ENCODE peak calls at places on chromosomes 6 and 20, in four cellular contexts. U is caudate nucleus, Z is pancreas, R is T follicular helper cell. P is an unnamed sample.

GRCh38 chr20:6802227-6802626 is 34.7 kb downstream of the BMP2 start:
- DNase-seq in U (no peak), R (no peak), Z (no peak), P (no peak)

GRCh38 chr20:1941226-1941625 is 46.0 kb downstream of the SIRPA start:
- DNase-seq in U (no peak), Z (no peak), R (no peak), P (no peak)

GRCh38 chr6:151387581-151387980 is 3.8 kb downstream of the ZBTB2 start:
- DNase-seq in Z (no peak), R (no peak), U (no peak), P (no peak)

GRCh38 chr20:19886666-19887288 is 128.7 kb downstream of the RIN2 start:
- DNase-seq in R (no peak), U (no peak), Z (no peak), P (no peak)

GRCh38 chr6:98949589-98949988 is 1.8 kb upstream of the FBXL4 start:
- DNase-seq in Z (no peak), R (no peak), U (no peak), P (no peak)

GRCh38 chr6:113317870-113318269 is 539.3 kb upstream of the MARCKS start:
- DNase-seq in Z (no peak), U (no peak), R (no peak), P (no peak)

GRCh38 chr6:95572098-95572497 is 5.2 kb upstream of the MANEA start:
- DNase-seq in R (no peak), U (no peak), Z (no peak), P (no peak)

GRCh38 chr20:45404438-45404837 is 3.7 kb upstream of the DBNDD2 start:
- DNase-seq in U (no peak), R (no peak), Z (no peak), P (no peak)

GRCh38 chr6:84645000-84645399 is 119.4 kb downstream of the TBX18 start:
- DNase-seq in R (no peak), Z (no peak), U (no peak), P (peak)

GRCh38 chr20:17644451-17644850 is 37.6 kb downstream of the RRBP1 start:
- DNase-seq in Z (peak), U (no peak), R (no peak), P (no peak)

GRCh38 chr6:2108700-2109306 is 136.6 kb downstream of the GMDS start:
- DNase-seq in Z (no peak), U (no peak), R (no peak), P (no peak)

GRCh38 chr6:158817298-158818007 is 1.7 kb downstream of the EZR start:
- DNase-seq in R (no peak), Z (peak), U (no peak), P (peak)

GRCh38 chr6:90219168-90219985 is 77.3 kb downstream of the BACH2 start:
- DNase-seq in Z (no peak), U (peak), R (no peak), P (peak)

GRCh38 chr6:82712826-82713225 is 349.2 kb downstream of the TPBG start:
- DNase-seq in U (no peak), R (no peak), Z (no peak), P (peak)

GRCh38 chr20:36167826-36168634 is 13.5 kb downstream of the EPB41L1 start:
- DNase-seq in Z (no peak), R (no peak), U (no peak), P (peak)

GRCh38 chr20:51579137-51579536 is 36.6 kb upstream of the NFATC2 start:
- DNase-seq in Z (no peak), U (no peak), R (no peak), P (no peak)

GRCh38 chr20:63673951-63674350 is 15.8 kb downstream of the RTEL1 start:
- DNase-seq in Z (no peak), R (no peak), U (no peak), P (no peak)

GRCh38 chr6:132887204-132887603 is 72.8 kb downstream of the RPS12 start:
- DNase-seq in Z (no peak), U (no peak), R (no peak), P (peak)

GRCh38 chr6:106380407-106380806 is 19.9 kb downstream of the CRYBG1 start:
- DNase-seq in U (no peak), Z (no peak), R (no peak), P (no peak)

GRCh38 chr20:43188861-43189613 is 669 bp downstream of the PTPRT start:
- DNase-seq in R (no peak), U (peak), Z (peak), P (no peak)

GRCh38 chr6:4781426-4781825 is 5.2 kb downstream of the CDYL start:
- DNase-seq in R (no peak), Z (no peak), U (no peak), P (no peak)

GRCh38 chr20:17678295-17678694 is 3.7 kb downstream of the RRBP1 start:
- DNase-seq in Z (no peak), U (no peak), R (no peak), P (no peak)

GRCh38 chr20:58667975-58668374 is 16.9 kb downstream of the STX16 start:
- DNase-seq in R (no peak), U (no peak), Z (no peak), P (no peak)

GRCh38 chr20:37992802-37993538 is 40.3 kb downstream of the TTI1 start:
- DNase-seq in Z (no peak), U (no peak), R (no peak), P (peak)

GRCh38 chr20:62219992-62220665 is at the start of gene HRH3:
- DNase-seq in U (no peak), R (peak), Z (peak), P (no peak)

GRCh38 chr6:167937948-167938911 is 59.2 kb upstream of the KIF25 start:
- DNase-seq in Z (no peak), R (no peak), U (peak), P (peak)

GRCh38 chr6:136254851-136255466 is 4.8 kb upstream of the MTFR2 start:
- DNase-seq in U (no peak), R (no peak), Z (no peak), P (no peak)

GRCh38 chr6:28922004-28922840 is 1.6 kb downstream of the TRIM27 start:
- DNase-seq in U (no peak), Z (no peak), R (no peak), P (peak)

GRCh38 chr20:37994512-37994911 is 38.7 kb downstream of the TTI1 start:
- DNase-seq in U (no peak), R (no peak), Z (no peak), P (peak)

GRCh38 chr20:51864967-51865366 is 62.6 kb upstream of the SALL4 start:
- DNase-seq in Z (no peak), U (no peak), R (no peak), P (no peak)

GRCh38 chr6:151141685-151142084 is 98.1 kb upstream of the AKAP12 start:
- DNase-seq in U (no peak), Z (no peak), R (no peak), P (peak)

GRCh38 chr6:37207903-37208456 is 38.0 kb downstream of the PIM1 start:
- DNase-seq in Z (peak), R (peak), U (peak), P (peak)

P was measured in LHCN-M2.